ENCODE peak calls at places on chromosomes 3 and 15, in ten cellular contexts. One of them, this sample, is unnamed.

GRCh38 chr15:65611888-65612615 is 1.1 kb upstream of the INTS14 start:
- DNase-seq in psoas muscle: no peak
- DNase-seq in CD4-positive, alpha-beta T cell: no peak
- DNase-seq in neuronal stem cell: peak; percentile 9
- DNase-seq in colonic mucosa: no peak
- DNase-seq in right atrium auricular region: no peak
- DNase-seq in RWPE1: no peak
- DNase-seq in mesenchymal stem cell: no peak
- DNase-seq in kidney: peak; percentile 64
- DNase-seq in mammary epithelial cell: no peak
- DNase-seq in this sample: no peak

GRCh38 chr3:67531149-67532101 is 123.0 kb downstream of the SUCLG2 start:
- DNase-seq in psoas muscle: no peak
- DNase-seq in colonic mucosa: no peak
- DNase-seq in mammary epithelial cell: no peak
- DNase-seq in RWPE1: no peak
- DNase-seq in neuronal stem cell: peak; percentile 29
- DNase-seq in mesenchymal stem cell: peak; percentile 3
- DNase-seq in right atrium auricular region: no peak
- DNase-seq in CD4-positive, alpha-beta T cell: no peak
- DNase-seq in kidney: no peak
- DNase-seq in this sample: no peak

GRCh38 chr3:10437272-10437994 is 68.0 kb downstream of the ATP2B2 start:
- DNase-seq in neuronal stem cell: no peak
- DNase-seq in psoas muscle: no peak
- DNase-seq in mammary epithelial cell: peak; percentile 17
- DNase-seq in colonic mucosa: no peak
- DNase-seq in mesenchymal stem cell: peak; percentile 82
- DNase-seq in kidney: no peak
- DNase-seq in CD4-positive, alpha-beta T cell: peak; percentile 47
- DNase-seq in right atrium auricular region: no peak
- DNase-seq in RWPE1: no peak
- DNase-seq in this sample: no peak

GRCh38 chr3:60636846-60637245 is 614.4 kb downstream of the FHIT start:
- DNase-seq in mesenchymal stem cell: peak; percentile 16
- DNase-seq in right atrium auricular region: no peak
- DNase-seq in colonic mucosa: no peak
- DNase-seq in CD4-positive, alpha-beta T cell: no peak
- DNase-seq in neuronal stem cell: peak; percentile 6
- DNase-seq in kidney: no peak
- DNase-seq in RWPE1: no peak
- DNase-seq in mammary epithelial cell: peak; percentile 21
- DNase-seq in psoas muscle: no peak
- DNase-seq in this sample: no peak

GRCh38 chr3:120661106-120661962 is 20.7 kb downstream of the HGD start:
- DNase-seq in mesenchymal stem cell: no peak
- DNase-seq in RWPE1: no peak
- DNase-seq in colonic mucosa: no peak
- DNase-seq in mammary epithelial cell: no peak
- DNase-seq in kidney: no peak
- DNase-seq in neuronal stem cell: no peak
- DNase-seq in right atrium auricular region: no peak
- DNase-seq in psoas muscle: no peak
- DNase-seq in CD4-positive, alpha-beta T cell: no peak
- DNase-seq in this sample: no peak

GRCh38 chr3:46098319-46098761 is 71.1 kb upstream of the XCR1 start:
- DNase-seq in psoas muscle: peak; percentile 53
- DNase-seq in neuronal stem cell: no peak
- DNase-seq in mammary epithelial cell: peak; percentile 55
- DNase-seq in colonic mucosa: no peak
- DNase-seq in CD4-positive, alpha-beta T cell: peak; percentile 40
- DNase-seq in RWPE1: no peak
- DNase-seq in mesenchymal stem cell: peak; percentile 86
- DNase-seq in kidney: no peak
- DNase-seq in right atrium auricular region: peak; percentile 84
- DNase-seq in this sample: no peak

GRCh38 chr15:74482661-74483060 is 21.7 kb upstream of the UBL7 start:
- DNase-seq in psoas muscle: no peak
- DNase-seq in kidney: no peak
- DNase-seq in mammary epithelial cell: no peak
- DNase-seq in right atrium auricular region: no peak
- DNase-seq in colonic mucosa: no peak
- DNase-seq in RWPE1: no peak
- DNase-seq in neuronal stem cell: no peak
- DNase-seq in mesenchymal stem cell: no peak
- DNase-seq in CD4-positive, alpha-beta T cell: no peak
- DNase-seq in this sample: no peak

GRCh38 chr3:46110701-46111493 is 83.6 kb upstream of the XCR1 start:
- DNase-seq in kidney: no peak
- DNase-seq in neuronal stem cell: no peak
- DNase-seq in RWPE1: peak; percentile 75
- DNase-seq in CD4-positive, alpha-beta T cell: no peak
- DNase-seq in psoas muscle: no peak
- DNase-seq in colonic mucosa: peak; percentile 67
- DNase-seq in mesenchymal stem cell: peak; percentile 66
- DNase-seq in right atrium auricular region: peak; percentile 80
- DNase-seq in mammary epithelial cell: peak; percentile 86
- DNase-seq in this sample: no peak

GRCh38 chr15:60804986-60805949 is 326.3 kb upstream of the ICE2 start:
- DNase-seq in CD4-positive, alpha-beta T cell: no peak
- DNase-seq in neuronal stem cell: no peak
- DNase-seq in RWPE1: peak; percentile 36
- DNase-seq in mesenchymal stem cell: peak; percentile 88
- DNase-seq in psoas muscle: peak; percentile 62
- DNase-seq in colonic mucosa: no peak
- DNase-seq in kidney: no peak
- DNase-seq in mammary epithelial cell: peak; percentile 16
- DNase-seq in right atrium auricular region: peak; percentile 68
- DNase-seq in this sample: no peak

GRCh38 chr3:131549340-131549739 is 46.6 kb upstream of the MRPL3 start:
- DNase-seq in right atrium auricular region: no peak
- DNase-seq in mammary epithelial cell: no peak
- DNase-seq in kidney: no peak
- DNase-seq in psoas muscle: no peak
- DNase-seq in colonic mucosa: no peak
- DNase-seq in RWPE1: no peak
- DNase-seq in CD4-positive, alpha-beta T cell: no peak
- DNase-seq in mesenchymal stem cell: no peak
- DNase-seq in neuronal stem cell: no peak
- DNase-seq in this sample: no peak

GRCh38 chr15:101179341-101180153 is 72.3 kb downstream of the CHSY1 start:
- DNase-seq in mesenchymal stem cell: no peak
- DNase-seq in neuronal stem cell: no peak
- DNase-seq in CD4-positive, alpha-beta T cell: no peak
- DNase-seq in right atrium auricular region: no peak
- DNase-seq in RWPE1: no peak
- DNase-seq in kidney: no peak
- DNase-seq in colonic mucosa: no peak
- DNase-seq in psoas muscle: no peak
- DNase-seq in mammary epithelial cell: peak; percentile 18
- DNase-seq in this sample: no peak

GRCh38 chr15:84905016-84905916 is 20.8 kb downstream of the SLC28A1 start:
- DNase-seq in RWPE1: no peak
- DNase-seq in mammary epithelial cell: no peak
- DNase-seq in right atrium auricular region: no peak
- DNase-seq in psoas muscle: no peak
- DNase-seq in neuronal stem cell: no peak
- DNase-seq in kidney: no peak
- DNase-seq in CD4-positive, alpha-beta T cell: no peak
- DNase-seq in mesenchymal stem cell: no peak
- DNase-seq in colonic mucosa: no peak
- DNase-seq in this sample: no peak

GRCh38 chr3:132231633-132232032 is 85.6 kb upstream of the ACP3 start:
- DNase-seq in kidney: no peak
- DNase-seq in neuronal stem cell: no peak
- DNase-seq in CD4-positive, alpha-beta T cell: no peak
- DNase-seq in colonic mucosa: no peak
- DNase-seq in RWPE1: no peak
- DNase-seq in mesenchymal stem cell: peak; percentile 87
- DNase-seq in right atrium auricular region: no peak
- DNase-seq in psoas muscle: no peak
- DNase-seq in mammary epithelial cell: peak; percentile 69
- DNase-seq in this sample: no peak

GRCh38 chr3:160697628-160698382 is 20.8 kb downstream of the ARL14 start:
- DNase-seq in mesenchymal stem cell: peak; percentile 83
- DNase-seq in mammary epithelial cell: no peak
- DNase-seq in psoas muscle: no peak
- DNase-seq in colonic mucosa: no peak
- DNase-seq in RWPE1: no peak
- DNase-seq in CD4-positive, alpha-beta T cell: no peak
- DNase-seq in neuronal stem cell: no peak
- DNase-seq in kidney: no peak
- DNase-seq in right atrium auricular region: no peak
- DNase-seq in this sample: no peak

GRCh38 chr3:189950258-189950657 is 170.4 kb downstream of the P3H2 start:
- DNase-seq in neuronal stem cell: no peak
- DNase-seq in mesenchymal stem cell: no peak
- DNase-seq in mammary epithelial cell: peak; percentile 69
- DNase-seq in CD4-positive, alpha-beta T cell: no peak
- DNase-seq in colonic mucosa: no peak
- DNase-seq in RWPE1: no peak
- DNase-seq in psoas muscle: no peak
- DNase-seq in right atrium auricular region: no peak
- DNase-seq in kidney: no peak
- DNase-seq in this sample: no peak

GRCh38 chr3:189947948-189948723 is 172.6 kb downstream of the P3H2 start:
- DNase-seq in kidney: no peak
- DNase-seq in mesenchymal stem cell: peak; percentile 49
- DNase-seq in CD4-positive, alpha-beta T cell: no peak
- DNase-seq in mammary epithelial cell: peak; percentile 68
- DNase-seq in right atrium auricular region: no peak
- DNase-seq in psoas muscle: no peak
- DNase-seq in colonic mucosa: peak; percentile 46
- DNase-seq in RWPE1: peak; percentile 31
- DNase-seq in neuronal stem cell: no peak
- DNase-seq in this sample: no peak

GRCh38 chr3:189948724-189949045 is 172.0 kb downstream of the P3H2 start:
- DNase-seq in colonic mucosa: no peak
- DNase-seq in mammary epithelial cell: no peak
- DNase-seq in right atrium auricular region: no peak
- DNase-seq in neuronal stem cell: no peak
- DNase-seq in psoas muscle: no peak
- DNase-seq in RWPE1: no peak
- DNase-seq in kidney: no peak
- DNase-seq in mesenchymal stem cell: no peak
- DNase-seq in CD4-positive, alpha-beta T cell: no peak
- DNase-seq in this sample: no peak

GRCh38 chr3:189947068-189947467 is 173.6 kb downstream of the P3H2 start:
- DNase-seq in neuronal stem cell: no peak
- DNase-seq in CD4-positive, alpha-beta T cell: no peak
- DNase-seq in mammary epithelial cell: no peak
- DNase-seq in mesenchymal stem cell: no peak
- DNase-seq in colonic mucosa: no peak
- DNase-seq in kidney: no peak
- DNase-seq in psoas muscle: no peak
- DNase-seq in right atrium auricular region: no peak
- DNase-seq in RWPE1: no peak
- DNase-seq in this sample: no peak

DNA sequence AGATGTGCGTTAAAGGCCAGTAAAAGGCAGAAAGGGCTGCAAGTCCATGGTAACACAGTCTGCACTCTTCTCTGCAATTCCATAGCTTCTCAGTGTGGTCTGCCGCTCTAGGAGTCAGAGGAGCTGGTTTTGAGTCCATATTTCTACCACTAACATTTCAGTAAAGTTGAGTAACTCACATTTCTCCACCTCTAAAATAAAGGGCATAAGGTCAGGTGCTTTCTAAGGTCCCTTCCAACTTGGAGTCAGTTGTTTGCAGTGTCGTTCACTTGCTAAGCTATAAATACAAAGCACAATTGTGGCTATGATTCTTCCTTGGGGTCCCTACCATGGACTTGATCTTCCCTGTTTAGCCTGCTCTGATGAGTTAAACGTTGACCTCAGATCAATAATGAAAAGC is 171.1 kb downstream of the P3H2 start:
- DNase-seq in RWPE1: no peak
- DNase-seq in right atrium auricular region: no peak
- DNase-seq in colonic mucosa: no peak
- DNase-seq in mammary epithelial cell: no peak
- DNase-seq in kidney: no peak
- DNase-seq in CD4-positive, alpha-beta T cell: no peak
- DNase-seq in neuronal stem cell: no peak
- DNase-seq in mesenchymal stem cell: no peak
- DNase-seq in psoas muscle: no peak
- DNase-seq in this sample: no peak
- H3K27ac ChIP-seq in RWPE1: no peak overlapping the region
- H3K27ac ChIP-seq in right atrium auricular region: no peak overlapping the region
- H3K27ac ChIP-seq in colonic mucosa: no peak overlapping the region
- H3K27ac ChIP-seq in mammary epithelial cell: peak overlapping the region; percentile 23
- H3K27ac ChIP-seq in kidney: no peak overlapping the region
- H3K27ac ChIP-seq in CD4-positive, alpha-beta T cell: no peak overlapping the region
- H3K27ac ChIP-seq in neuronal stem cell: no peak overlapping the region
- H3K27ac ChIP-seq in mesenchymal stem cell: no peak overlapping the region
- H3K27ac ChIP-seq in psoas muscle: no peak overlapping the region
- H3K27ac ChIP-seq in this sample: no peak overlapping the region

GRCh38 chr3:184739594-184740505 is 28.0 kb upstream of the MAGEF1 start:
- DNase-seq in CD4-positive, alpha-beta T cell: no peak
- DNase-seq in psoas muscle: no peak
- DNase-seq in RWPE1: no peak
- DNase-seq in colonic mucosa: no peak
- DNase-seq in mammary epithelial cell: no peak
- DNase-seq in mesenchymal stem cell: no peak
- DNase-seq in kidney: no peak
- DNase-seq in neuronal stem cell: no peak
- DNase-seq in right atrium auricular region: no peak
- DNase-seq in this sample: no peak
- H3K27ac ChIP-seq in CD4-positive, alpha-beta T cell: no peak overlapping the region
- H3K27ac ChIP-seq in psoas muscle: no peak overlapping the region
- H3K27ac ChIP-seq in RWPE1: peak overlapping the region; percentile 93
- H3K27ac ChIP-seq in colonic mucosa: no peak overlapping the region
- H3K27ac ChIP-seq in mammary epithelial cell: peak overlapping the region; percentile 99
- H3K27ac ChIP-seq in mesenchymal stem cell: no peak overlapping the region
- H3K27ac ChIP-seq in kidney: no peak overlapping the region
- H3K27ac ChIP-seq in neuronal stem cell: no peak overlapping the region
- H3K27ac ChIP-seq in right atrium auricular region: no peak overlapping the region
- H3K27ac ChIP-seq in this sample: peak overlapping the region; percentile 6

DNA sequence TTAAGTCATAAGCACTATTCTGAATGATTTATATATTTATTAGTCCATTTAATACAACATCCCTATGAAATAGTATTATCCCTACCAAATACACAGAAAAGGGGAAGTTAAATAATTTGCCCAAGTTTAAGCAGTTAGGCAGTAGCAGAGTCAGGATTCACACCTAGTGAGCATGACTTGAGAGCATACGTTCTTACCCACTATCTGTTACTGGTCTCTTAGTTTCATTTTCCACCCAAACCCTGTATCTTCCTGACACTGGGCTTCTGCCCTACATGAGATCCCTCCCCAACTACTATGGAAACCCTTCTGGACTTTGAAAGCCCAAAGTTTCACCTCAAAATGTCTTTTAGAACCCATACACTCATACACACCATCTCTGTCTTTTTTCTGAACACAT is 4.4 kb upstream of the ATOSA start:
- DNase-seq in mammary epithelial cell: no peak
- DNase-seq in kidney: no peak
- DNase-seq in psoas muscle: no peak
- DNase-seq in right atrium auricular region: no peak
- DNase-seq in colonic mucosa: no peak
- DNase-seq in neuronal stem cell: no peak
- DNase-seq in mesenchymal stem cell: no peak
- DNase-seq in CD4-positive, alpha-beta T cell: no peak
- DNase-seq in RWPE1: no peak
- DNase-seq in this sample: no peak
- H3K27ac ChIP-seq in mammary epithelial cell: no peak overlapping the region
- H3K27ac ChIP-seq in kidney: no peak overlapping the region
- H3K27ac ChIP-seq in psoas muscle: no peak overlapping the region
- H3K27ac ChIP-seq in right atrium auricular region: no peak overlapping the region
- H3K27ac ChIP-seq in colonic mucosa: peak overlapping the region; percentile 8
- H3K27ac ChIP-seq in neuronal stem cell: no peak overlapping the region
- H3K27ac ChIP-seq in mesenchymal stem cell: no peak overlapping the region
- H3K27ac ChIP-seq in CD4-positive, alpha-beta T cell: no peak overlapping the region
- H3K27ac ChIP-seq in RWPE1: no peak overlapping the region
- H3K27ac ChIP-seq in this sample: no peak overlapping the region

GRCh38 chr3:47804571-47804970 is 1.6 kb downstream of the DHX30 start:
- DNase-seq in CD4-positive, alpha-beta T cell: no peak
- DNase-seq in right atrium auricular region: no peak
- DNase-seq in mammary epithelial cell: no peak
- DNase-seq in colonic mucosa: no peak
- DNase-seq in RWPE1: no peak
- DNase-seq in neuronal stem cell: no peak
- DNase-seq in kidney: no peak
- DNase-seq in psoas muscle: no peak
- DNase-seq in mesenchymal stem cell: no peak
- DNase-seq in this sample: no peak
- H3K27ac ChIP-seq in CD4-positive, alpha-beta T cell: no peak overlapping the region
- H3K27ac ChIP-seq in right atrium auricular region: no peak overlapping the region
- H3K27ac ChIP-seq in mammary epithelial cell: no peak overlapping the region
- H3K27ac ChIP-seq in colonic mucosa: no peak overlapping the region
- H3K27ac ChIP-seq in RWPE1: peak overlapping the region; percentile 99
- H3K27ac ChIP-seq in neuronal stem cell: no peak overlapping the region
- H3K27ac ChIP-seq in kidney: no peak overlapping the region
- H3K27ac ChIP-seq in psoas muscle: peak overlapping the region; percentile 98
- H3K27ac ChIP-seq in mesenchymal stem cell: no peak overlapping the region
- H3K27ac ChIP-seq in this sample: no peak overlapping the region

This sample was measured in caudate nucleus.